ENCODE peak calls at places on chromosomes 13 and 19, in nine cellular contexts. M, Q, L, G, C, I, Z, O and N are unnamed samples.
A peak's percentile ranks its signal among the peaks of the same experiment; 100 is the strongest.

GRCh38 chr19:46555684-46556083 is 45.4 kb upstream of the CALM3 start:
- DNase-seq in M (no peak), Q (no peak), L (no peak), G (no peak), C (no peak), I (no peak), Z (no peak), O (no peak), N (no peak)

GRCh38 chr13:29924482-29924884 is 74.1 kb upstream of the UBL3 start:
- DNase-seq in M (no peak), Q (no peak), L (peak; percentile 61), G (no peak), C (no peak), I (no peak), Z (no peak), O (peak; percentile 45), N (no peak)

GRCh38 chr13:58134525-58134924 is 503.0 kb downstream of the PCDH17 start:
- DNase-seq in M (no peak), Q (no peak), L (no peak), G (no peak), C (no peak), I (no peak), Z (no peak), O (no peak), N (no peak)

GRCh38 chr13:100124265-100124664 is 35.4 kb downstream of the PCCA start:
- DNase-seq in M (no peak), Q (no peak), L (peak; percentile 60), G (no peak), C (no peak), I (no peak), Z (no peak), O (no peak), N (no peak)

GRCh38 chr19:32471095-32471494 is 65.5 kb downstream of the DPY19L3 start:
- DNase-seq in M (no peak), Q (no peak), L (peak; percentile 40), G (no peak), C (peak; percentile 59), I (no peak), Z (no peak), O (no peak), N (no peak)

GRCh38 chr19:40383668-40384248 is 6.2 kb downstream of the HIPK4 start:
- DNase-seq in M (no peak), Q (no peak), L (no peak), G (no peak), C (no peak), I (no peak), Z (no peak), O (no peak), N (no peak)

GRCh38 chr13:29733069-29733700 is 117.2 kb downstream of the UBL3 start:
- DNase-seq in M (no peak), Q (no peak), L (no peak), G (no peak), C (no peak), I (no peak), Z (no peak), O (no peak), N (no peak)

GRCh38 chr19:19480688-19481087 is 34.7 kb downstream of the TSSK6 start:
- DNase-seq in M (no peak), Q (no peak), L (no peak), G (no peak), C (no peak), I (no peak), Z (no peak), O (no peak), N (no peak)

GRCh38 chr13:51782026-51782710 is 21.8 kb downstream of the DHRS12 start:
- DNase-seq in M (no peak), Q (no peak), L (no peak), G (no peak), C (no peak), I (no peak), Z (no peak), O (peak; percentile 97), N (no peak)

GRCh38 chr13:51783432-51784094 is 20.4 kb downstream of the DHRS12 start:
- DNase-seq in M (no peak), Q (no peak), L (no peak), G (no peak), C (no peak), I (no peak), Z (no peak), O (peak; percentile 42), N (no peak)

GRCh38 chr13:51784097-51784496 is 19.9 kb downstream of the DHRS12 start:
- DNase-seq in M (no peak), Q (no peak), L (no peak), G (no peak), C (no peak), I (no peak), Z (no peak), O (peak; percentile 28), N (no peak)

GRCh38 chr13:51780099-51780498 is 23.9 kb downstream of the DHRS12 start:
- DNase-seq in M (no peak), Q (no peak), L (no peak), G (no peak), C (no peak), I (no peak), Z (no peak), O (no peak), N (no peak)

DNA sequence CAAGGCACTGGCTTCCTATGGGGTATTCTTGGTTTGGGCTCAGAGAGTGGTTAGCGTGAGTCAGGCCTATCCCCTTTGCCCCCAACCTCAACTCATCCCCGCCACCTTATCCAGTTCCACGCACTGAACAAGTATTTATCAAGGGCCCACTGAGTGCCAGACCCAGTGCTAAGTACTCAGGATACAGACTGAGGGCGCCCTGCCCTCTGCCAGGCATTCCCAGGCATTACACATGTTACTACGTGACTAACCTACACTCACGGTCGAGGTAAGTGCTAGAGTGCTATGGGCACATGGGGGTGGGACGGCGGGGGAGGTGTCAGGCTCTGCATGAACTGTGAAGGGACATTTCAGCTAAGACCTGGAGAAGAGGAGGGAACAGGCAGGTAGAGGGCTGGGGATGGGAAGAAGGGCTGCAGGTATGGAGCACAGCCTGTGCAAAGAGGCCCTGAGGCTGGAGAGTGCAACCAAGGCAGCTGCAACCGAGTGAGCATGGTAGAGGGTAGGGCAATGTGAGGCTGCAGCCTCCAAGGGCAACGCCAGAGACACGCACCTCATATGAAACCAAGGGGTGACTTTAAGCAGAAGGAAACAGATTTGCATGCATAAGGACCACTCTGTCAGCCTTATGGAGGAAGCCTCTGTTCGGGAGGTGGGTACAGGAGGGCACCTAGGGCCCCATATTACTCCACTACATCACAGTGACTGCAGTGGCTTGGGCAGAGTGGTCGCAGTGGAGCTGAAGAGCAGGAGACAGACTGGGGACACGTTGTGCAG is 22.5 kb downstream of the DHRS12 start:
- DNase-seq in M (no peak), Q (no peak), L (no peak), G (no peak), C (no peak), I (no peak), Z (peak; percentile 58), O (peak; percentile 72), N (no peak)
- TF ChIP-seq CTCF in M (no peak), Q (no peak), L (peak; percentile 69), G (peak; percentile 9), C (peak; percentile 10), I (peak; percentile 44), Z (peak; percentile 41), O (no peak), N (peak; percentile 72)

GRCh38 chr19:55598034-55598433 is 1.3 kb downstream of the FIZ1 start:
- DNase-seq in M (no peak), Q (no peak), L (no peak), G (no peak), C (no peak), I (no peak), Z (no peak), O (no peak), N (no peak)

GRCh38 chr19:55598719-55599467 is 424 bp downstream of the FIZ1 start:
- DNase-seq in M (peak; percentile 96), Q (peak; percentile 96), L (peak; percentile 94), G (peak; percentile 98), C (peak; percentile 96), I (peak; percentile 79), Z (peak; percentile 94), O (peak; percentile 93), N (peak; percentile 98)

GRCh38 chr19:55600336-55601028 is 394 bp downstream of the ZNF524 start:
- DNase-seq in M (no peak), Q (no peak), L (no peak), G (peak; percentile 72), C (no peak), I (no peak), Z (peak; percentile 92), O (no peak), N (no peak)

GRCh38 chr19:55601127-55601526 is 1.0 kb downstream of the ZNF524 start:
- DNase-seq in M (no peak), Q (peak; percentile 28), L (no peak), G (no peak), C (no peak), I (no peak), Z (no peak), O (no peak), N (no peak)

DNA sequence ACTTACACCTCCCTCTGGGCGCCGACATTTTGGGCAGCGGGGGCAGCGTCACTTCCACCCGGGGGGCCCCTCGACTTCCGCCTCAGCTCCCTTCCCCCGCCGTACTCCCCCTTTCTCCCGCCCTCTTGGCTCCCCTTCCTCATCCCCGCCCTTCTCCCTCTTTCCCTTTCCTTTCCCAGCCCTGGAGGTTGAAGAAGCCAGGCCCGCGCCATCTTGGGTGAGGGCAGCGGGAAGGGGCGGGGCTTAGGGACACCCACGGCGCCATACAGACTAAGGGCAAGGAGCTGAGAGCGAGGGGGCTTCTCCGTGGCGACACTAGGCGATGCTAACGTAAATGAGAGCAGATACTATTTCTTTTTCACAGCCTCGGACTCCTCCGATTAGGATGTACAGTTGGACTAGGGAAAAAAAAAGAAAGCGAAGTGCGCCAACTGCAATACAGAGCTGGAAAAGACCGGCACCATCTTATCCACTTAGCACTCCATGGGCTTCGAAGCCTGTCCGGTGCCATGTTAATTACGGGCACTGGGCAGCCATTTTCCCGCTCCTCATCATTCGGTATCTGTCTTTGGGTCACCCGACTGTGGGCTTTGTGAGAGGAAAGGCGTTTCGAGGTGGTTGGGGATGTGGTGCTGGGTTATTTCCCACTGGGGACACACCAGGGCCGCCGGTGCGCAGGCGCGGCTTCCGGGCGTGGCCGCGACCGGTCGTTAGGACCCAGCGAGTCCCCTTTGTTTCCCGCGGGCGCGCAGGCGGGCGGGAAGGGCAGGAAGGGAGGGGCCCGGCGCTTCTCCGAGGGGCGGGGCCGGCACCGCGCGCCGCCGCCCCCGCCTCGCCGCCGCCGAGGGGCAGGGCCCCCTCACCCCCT is at the start of the genes FIZ1 and ZNF524:
- DNase-seq in M (peak; percentile 98), Q (peak; percentile 98), L (peak; percentile 98), G (peak; percentile 99), C (peak; percentile 99), I (peak; percentile 92), Z (peak; percentile 99), O (peak; percentile 98), N (peak; percentile 98)
- TF ChIP-seq CTCF in M (no peak), Q (no peak), L (no peak), G (no peak), C (no peak), I (no peak), Z (no peak), O (no peak), N (no peak)

DNA sequence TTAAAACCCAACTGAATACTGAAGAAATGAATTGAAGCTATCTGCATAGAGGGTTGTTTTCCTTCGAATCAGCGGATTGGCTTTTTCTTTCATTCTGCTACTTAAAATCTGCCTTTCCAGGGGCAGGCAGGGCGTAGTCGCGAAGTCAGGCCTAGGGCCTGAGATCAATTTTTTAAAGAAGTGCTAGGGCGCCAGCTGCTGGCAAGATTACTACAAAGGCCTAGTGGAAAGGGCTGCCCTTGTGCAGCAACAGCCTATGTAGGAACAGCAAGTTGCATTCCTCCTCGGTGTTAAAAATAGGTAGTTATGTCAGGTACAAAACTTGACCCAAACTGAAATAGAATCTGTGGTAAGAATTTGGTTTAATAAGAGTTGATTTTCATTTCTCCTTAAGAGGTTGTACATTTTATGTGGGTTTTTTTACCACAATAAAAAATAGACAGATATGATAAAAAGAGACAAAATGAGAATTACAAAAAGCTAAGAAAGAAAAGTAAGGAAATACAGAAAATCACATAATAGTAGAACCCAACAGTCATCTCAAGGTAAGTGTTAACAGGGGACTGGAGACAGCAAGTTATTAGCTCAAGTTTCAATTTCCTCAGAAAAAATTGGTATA is 9.5 kb upstream of the URAD start:
- DNase-seq in M (no peak), Q (peak; percentile 59), L (peak; percentile 12), G (no peak), C (peak; percentile 24), I (no peak), Z (peak; percentile 81), O (peak; percentile 66), N (no peak)
- TF ChIP-seq CTCF in M (peak; percentile 34), Q (peak; percentile 33), L (peak; percentile 70), G (peak; percentile 47), C (no peak), I (peak; percentile 58), Z (peak; percentile 54), O (no peak), N (peak; percentile 76)

DNA sequence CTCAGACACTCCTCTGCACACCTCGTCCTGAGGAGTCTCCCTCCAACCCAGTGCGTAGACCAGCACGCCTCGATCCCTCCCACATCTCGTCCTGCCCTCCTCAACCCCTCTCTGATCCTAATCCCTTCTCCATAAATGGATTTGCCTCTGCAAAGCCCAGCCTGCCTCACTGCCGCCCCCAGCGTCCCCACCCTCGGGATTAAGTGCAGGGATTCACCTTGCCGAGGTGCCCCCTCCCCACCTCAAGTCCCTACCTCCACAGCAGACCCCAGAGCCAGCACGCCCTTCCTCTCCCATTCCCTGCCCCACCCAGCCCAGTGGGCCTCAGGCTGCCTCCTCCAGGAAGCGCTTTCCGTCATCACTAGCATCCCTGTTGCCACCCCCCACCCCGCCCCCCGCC is 4.1 kb downstream of the KLF16 start:
- DNase-seq in M (no peak), Q (no peak), L (no peak), G (no peak), C (no peak), I (no peak), Z (no peak), O (no peak), N (no peak)
- TF ChIP-seq CTCF in M (no peak), Q (no peak), L (no peak), G (no peak), C (no peak), I (no peak), Z (no peak), O (no peak), N (no peak)